ENCODE peak calls at places on chromosomes 11 and 22, in eight cellular contexts. B is stimulated activated CD4-positive, alpha-beta T cell treated with anti-CD3 and anti-CD28 coated beads, Interleukin-1b, Interleukin-23, amount 100 ng/mL, for 1 hour; P is NCI-H146; Q is fibroblast of mammary gland; X is AG20443; M is stimulated activated effector memory CD8-positive, alpha-beta T cell treated with anti-CD3 and anti-CD28 coated beads, Interleukin-12 subunit alpha, Interleukin-12 subunit beta, amount 100 ng/mL, for 72 hours; F is left cardiac atrium; G is kidney tubule cell. U is an unnamed sample.

GRCh38 chr11:96275807-96276594 is 67.0 kb downstream of the MAML2 start:
- DNase-seq in B (no peak), P (no peak), Q (no peak), X (no peak), M (no peak), F (no peak), G (peak), U (no peak)

GRCh38 chr11:27040302-27041115 is at the start of gene BBOX1:
- DNase-seq in B (no peak), P (no peak), Q (no peak), X (no peak), M (no peak), F (no peak), G (peak), U (no peak)

GRCh38 chr11:33736148-33736809 is at the start of gene CD59:
- DNase-seq in B (peak), P (peak), Q (peak), X (peak), M (peak), F (peak), G (peak), U (peak)

GRCh38 chr11:34234086-34234740 is 123.6 kb downstream of the ABTB2 start:
- DNase-seq in B (peak), P (no peak), Q (peak), X (peak), M (peak), F (no peak), G (peak), U (no peak)

GRCh38 chr11:86515297-86516094 is 140.8 kb downstream of the CCDC81 start:
- DNase-seq in B (no peak), P (no peak), Q (peak), X (peak), M (peak), F (no peak), G (peak), U (no peak)

GRCh38 chr22:31244044-31244942 is 32.2 kb downstream of the LIMK2 start:
- DNase-seq in B (no peak), P (no peak), Q (peak), X (peak), M (no peak), F (no peak), G (peak), U (no peak)

GRCh38 chr11:69238562-69239319 is 55.2 kb upstream of the MYEOV start:
- DNase-seq in B (no peak), P (no peak), Q (no peak), X (no peak), M (no peak), F (no peak), G (no peak), U (no peak)

GRCh38 chr22:24512043-24512442 is 16.9 kb downstream of the UPB1 start:
- DNase-seq in B (no peak), P (peak), Q (no peak), X (no peak), M (no peak), F (no peak), G (no peak), U (no peak)

GRCh38 chr11:67521924-67522323 is 1.3 kb downstream of the CABP2 start:
- DNase-seq in B (no peak), P (no peak), Q (no peak), X (no peak), M (no peak), F (no peak), G (no peak), U (no peak)

GRCh38 chr11:47724041-47724729 is 9.0 kb upstream of the AGBL2 start:
- DNase-seq in B (no peak), P (no peak), Q (peak), X (peak), M (no peak), F (peak), G (no peak), U (no peak)

GRCh38 chr11:76415073-76415472 is 29.7 kb upstream of the EMSY start:
- DNase-seq in B (no peak), P (no peak), Q (no peak), X (no peak), M (no peak), F (no peak), G (no peak), U (no peak)

GRCh38 chr11:127114035-127114434 is 113.5 kb upstream of the KIRREL3 start:
- DNase-seq in B (no peak), P (peak), Q (no peak), X (no peak), M (no peak), F (no peak), G (no peak), U (no peak)

GRCh38 chr11:36292311-36292722 is 3.1 kb upstream of the COMMD9 start:
- DNase-seq in B (no peak), P (no peak), Q (peak), X (peak), M (peak), F (no peak), G (peak), U (no peak)

GRCh38 chr11:35529971-35530495 is 4.6 kb upstream of the PAMR1 start:
- DNase-seq in B (no peak), P (no peak), Q (peak), X (peak), M (no peak), F (no peak), G (peak), U (no peak)

GRCh38 chr22:47232753-47233152 is 470.3 kb downstream of the TBC1D22A start:
- DNase-seq in B (no peak), P (no peak), Q (no peak), X (no peak), M (peak), F (no peak), G (no peak), U (no peak)

GRCh38 chr11:101618691-101619090 is 34.9 kb upstream of the TRPC6 start:
- DNase-seq in B (no peak), P (no peak), Q (peak), X (peak), M (no peak), F (no peak), G (peak), U (no peak)

GRCh38 chr22:28817919-28818859 is 17.8 kb upstream of the XBP1 start:
- DNase-seq in B (no peak), P (peak), Q (no peak), X (no peak), M (no peak), F (no peak), G (peak), U (peak)

GRCh38 chr11:125874556-125875124 is 12.8 kb upstream of the HYLS1 start:
- DNase-seq in B (no peak), P (peak), Q (peak), X (peak), M (peak), F (peak), G (peak), U (no peak)

GRCh38 chr11:73314121-73314948 is 6.3 kb downstream of the ARHGEF17 start:
- DNase-seq in B (no peak), P (no peak), Q (peak), X (no peak), M (no peak), F (peak), G (peak), U (no peak)

GRCh38 chr11:14905104-14906033 is 13.3 kb upstream of the CYP2R1 start:
- DNase-seq in B (peak), P (no peak), Q (peak), X (peak), M (peak), F (peak), G (peak), U (no peak)

GRCh38 chr22:43861529-43861928 is 784 bp downstream of the SULT4A1 start:
- DNase-seq in B (no peak), P (no peak), Q (peak), X (no peak), M (no peak), F (no peak), G (no peak), U (no peak)

GRCh38 chr11:63553759-63554158 is 9.4 kb downstream of the PLAAT2 start:
- DNase-seq in B (no peak), P (no peak), Q (peak), X (peak), M (peak), F (no peak), G (peak), U (no peak)

GRCh38 chr11:84019576-84020194 is 733.5 kb upstream of the CCDC90B start:
- DNase-seq in B (no peak), P (no peak), Q (peak), X (peak), M (no peak), F (no peak), G (peak), U (no peak)

GRCh38 chr11:64226507-64227051 is 505 bp downstream of the NUDT22 start:
- DNase-seq in B (no peak), P (peak), Q (no peak), X (peak), M (peak), F (peak), G (peak), U (no peak)

GRCh38 chr11:12044799-12045198 is 36.4 kb upstream of the DKK3 start:
- DNase-seq in B (no peak), P (no peak), Q (no peak), X (no peak), M (no peak), F (no peak), G (no peak), U (no peak)

GRCh38 chr11:33315822-33316221 is 58.6 kb downstream of the HIPK3 start:
- DNase-seq in B (no peak), P (no peak), Q (no peak), X (no peak), M (no peak), F (no peak), G (no peak), U (no peak)

GRCh38 chr11:10459029-10459970 is 4.2 kb downstream of the AMPD3 start:
- DNase-seq in B (peak), P (no peak), Q (no peak), X (no peak), M (peak), F (no peak), G (no peak), U (no peak)

GRCh38 chr11:35307221-35307621 is 112.1 kb downstream of the SLC1A2 start:
- DNase-seq in B (no peak), P (no peak), Q (no peak), X (no peak), M (no peak), F (no peak), G (no peak), U (no peak)

GRCh38 chr11:9047986-9048522 is 43.3 kb downstream of the SCUBE2 start:
- DNase-seq in B (no peak), P (no peak), Q (peak), X (peak), M (no peak), F (no peak), G (no peak), U (no peak)

GRCh38 chr11:125952973-125953372 is 7.1 kb downstream of the VSIG10L2 start:
- DNase-seq in B (no peak), P (peak), Q (peak), X (no peak), M (peak), F (peak), G (no peak), U (no peak)

GRCh38 chr11:79237676-79238075 is 203.2 kb downstream of the TENM4 start:
- DNase-seq in B (no peak), P (no peak), Q (peak), X (peak), M (no peak), F (no peak), G (peak), U (no peak)

GRCh38 chr22:45131749-45132148 is 32.0 kb upstream of the NUP50 start:
- DNase-seq in B (no peak), P (no peak), Q (no peak), X (no peak), M (no peak), F (no peak), G (no peak), U (no peak)

GRCh38 chr11:17369685-17370243 is 18.2 kb downstream of the NCR3LG1 start:
- DNase-seq in B (no peak), P (no peak), Q (no peak), X (no peak), M (no peak), F (no peak), G (no peak), U (no peak)

GRCh38 chr11:118923721-118924587 is 1.8 kb downstream of the BCL9L start:
- DNase-seq in B (no peak), P (no peak), Q (no peak), X (no peak), M (peak), F (peak), G (peak), U (no peak)

GRCh38 chr22:23219787-23220484 is 39.6 kb downstream of the BCR start:
- DNase-seq in B (no peak), P (peak), Q (peak), X (peak), M (peak), F (no peak), G (peak), U (no peak)

GRCh38 chr11:68337399-68337835 is 25.0 kb downstream of the LRP5 start:
- DNase-seq in B (no peak), P (no peak), Q (no peak), X (no peak), M (no peak), F (no peak), G (no peak), U (no peak)

GRCh38 chr11:62980133-62980760 is 4.5 kb downstream of the SLC22A6 start:
- DNase-seq in B (no peak), P (no peak), Q (peak), X (no peak), M (no peak), F (no peak), G (no peak), U (no peak)

GRCh38 chr22:37933711-37934376 is 19.6 kb downstream of the C22orf23 start:
- DNase-seq in B (peak), P (peak), Q (peak), X (peak), M (peak), F (peak), G (peak), U (no peak)

GRCh38 chr11:30433831-30434230 is 110.9 kb downstream of the ARL14EP start:
- DNase-seq in B (no peak), P (no peak), Q (no peak), X (no peak), M (no peak), F (no peak), G (no peak), U (no peak)

U was measured in NCI-H1436 treated with DMSO at 0.1 percent for 48 hours.